ENCODE peak calls at places on chromosome 5, in four cellular contexts. O, M, N and W are unnamed samples.

GRCh38 chr5:108074626-108075025 is 307.3 kb downstream of the FBXL17 start:
- DNase-seq in O (no peak), M (no peak), N (no peak), W (no peak)

GRCh38 chr5:79464695-79465332 is 49.1 kb downstream of the HOMER1 start:
- DNase-seq in O (peak), N (no peak), M (peak), W (peak)

GRCh38 chr5:173456751-173457171 is 128.5 kb upstream of the STC2 start:
- DNase-seq in N (no peak), O (no peak), M (peak), W (no peak)

GRCh38 chr5:135033866-135034185 is 202 bp downstream of the PITX1 start:
- DNase-seq in N (no peak), O (no peak), M (no peak), W (no peak)

GRCh38 chr5:114361724-114362196 is at the start of gene KCNN2:
- DNase-seq in N (peak), O (no peak), M (no peak), W (no peak)

GRCh38 chr5:39420482-39421145 is 4.2 kb downstream of the DAB2 start:
- DNase-seq in O (no peak), M (peak), N (no peak), W (no peak)

GRCh38 chr5:55371145-55371544 is 63.4 kb downstream of the MTREX start:
- DNase-seq in O (no peak), M (no peak), N (no peak), W (no peak)

GRCh38 chr5:16550316-16550952 is 66.4 kb downstream of the RETREG1 start:
- DNase-seq in M (peak), O (peak), N (peak), W (no peak)

GRCh38 chr5:153767221-153768218 is 271.2 kb downstream of the FAM114A2 start:
- DNase-seq in M (no peak), N (no peak), O (no peak), W (no peak)

GRCh38 chr5:160083012-160083436 is 36.2 kb downstream of the PWWP2A start:
- DNase-seq in O (no peak), M (peak), N (no peak), W (peak)

GRCh38 chr5:10695055-10695649 is 65.9 kb downstream of the DAP start:
- DNase-seq in N (no peak), O (no peak), M (peak), W (no peak)